ENCODE peak calls at places on chromosomes 1 and 21, in five cellular contexts. H is IMR-90, S is fibroblast of lung, P is H1, E is kidney. D is an unnamed sample. For H3K4me1, the result is how much of the 10 kb centered on the place peaks cover.

GRCh38 chr1:11488966-11489625 is 10.1 kb downstream of the DISP3 start:
- DNase-seq in P (no peak), S (no peak), E (no peak), H (no peak), D (no peak)

GRCh38 chr1:33349081-33349759 is 28.3 kb upstream of the A3GALT2 start:
- DNase-seq in H (no peak), S (peak), P (no peak), E (peak), D (peak)

GRCh38 chr1:171738921-171739320 is 2.9 kb downstream of the VAMP4 start:
- DNase-seq in S (no peak), H (peak), E (no peak), P (no peak), D (no peak)

GRCh38 chr1:119784127-119784781 is 15.5 kb upstream of the HMGCS2 start:
- DNase-seq in P (no peak), E (no peak), S (peak), H (no peak), D (no peak)

GRCh38 chr1:1313500-1314236 is 5.3 kb downstream of the PUSL1 start:
- DNase-seq in P (no peak), E (no peak), S (no peak), H (no peak), D (no peak)

GRCh38 chr1:230212405-230212936 is 145.4 kb downstream of the GALNT2 start:
- DNase-seq in P (no peak), S (no peak), E (no peak), H (no peak), D (no peak)

GRCh38 chr1:115641762-115642167 is at the start of gene VANGL1:
- DNase-seq in H (peak), E (peak), P (no peak), S (peak), D (no peak)

GRCh38 chr1:202210370-202210769 is 16.8 kb downstream of the LGR6 start:
- DNase-seq in S (no peak), P (no peak), E (no peak), H (peak), D (no peak)

GRCh38 chr1:175885247-175885646 is 141.9 kb upstream of the TNR start:
- DNase-seq in E (no peak), S (no peak), H (peak), P (no peak), D (no peak)

GRCh38 chr1:186326009-186326408 is 49.0 kb downstream of the TPR start:
- DNase-seq in P (no peak), S (no peak), E (no peak), H (no peak), D (no peak)

GRCh38 chr21:39366563-39366962 is 17.7 kb upstream of the HMGN1 start:
- DNase-seq in P (no peak), S (no peak), H (no peak), E (no peak), D (no peak)

GRCh38 chr1:196466656-196467055 is 141.6 kb downstream of the KCNT2 start:
- DNase-seq in S (peak), H (peak), E (no peak), P (no peak), D (no peak)
- H3K9ac ChIP-seq in S (no peak), H (no peak), E (no peak), P (no peak), D (no peak)

DNA sequence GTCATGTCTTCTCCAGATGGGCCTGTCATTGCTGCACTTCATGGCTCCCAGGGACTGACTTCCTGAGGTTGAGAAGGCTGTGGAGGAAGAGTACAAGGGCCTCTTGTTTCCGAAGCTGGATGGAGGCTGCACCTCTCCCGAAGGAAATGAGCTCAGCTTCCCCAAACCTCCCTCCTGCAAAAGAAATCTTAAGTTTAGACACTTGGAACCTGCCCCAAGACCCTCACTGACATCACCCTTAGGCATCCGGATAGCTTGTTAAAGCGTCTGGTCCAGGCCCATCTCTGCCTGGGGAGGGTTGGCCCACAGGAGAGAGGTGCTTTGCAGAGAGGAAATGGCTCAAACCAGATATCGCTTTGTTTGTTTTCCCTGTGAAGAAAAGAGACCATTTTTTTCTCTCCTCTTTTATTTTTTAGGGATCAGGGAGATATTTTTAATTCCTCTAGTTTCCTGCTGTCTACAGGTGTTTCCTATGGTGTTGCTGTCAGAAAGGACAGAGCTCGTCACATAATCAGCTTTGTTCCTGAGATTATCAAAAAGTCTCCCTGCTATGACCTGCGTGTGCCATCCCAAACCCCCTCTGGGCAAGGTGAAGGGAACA is 25.0 kb downstream of the RCSD1 start:
- DNase-seq in H (no peak), E (no peak), S (no peak), P (no peak), D (no peak)
- H3K4me1 ChIP-seq in H (under half), E (under half), S (under half), P (under half), D (half or more)

GRCh38 chr1:226702957-226703831 is 35.9 kb downstream of the ITPKB start:
- DNase-seq in P (no peak), H (peak), S (peak), E (peak), D (no peak)

GRCh38 chr1:226702318-226702956 is 36.6 kb downstream of the ITPKB start:
- DNase-seq in P (no peak), E (no peak), S (peak), H (peak), D (no peak)

GRCh38 chr1:226700861-226701260 is 38.2 kb downstream of the ITPKB start:
- DNase-seq in E (no peak), S (no peak), H (no peak), P (no peak), D (no peak)

GRCh38 chr1:226706664-226707063 is 32.4 kb downstream of the ITPKB start:
- DNase-seq in S (no peak), P (no peak), E (no peak), H (no peak), D (no peak)

GRCh38 chr1:226704169-226704921 is 34.7 kb downstream of the ITPKB start:
- DNase-seq in P (no peak), S (no peak), H (no peak), E (no peak), D (no peak)
- H3K4me3 ChIP-seq in P (no peak), S (no peak), H (no peak), E (no peak), D (peak)

GRCh38 chr1:7808253-7808844 is 24.3 kb downstream of the PER3 start:
- DNase-seq in E (no peak), P (no peak), S (peak), H (peak), D (peak)

GRCh38 chr1:7813677-7814373 is 29.7 kb downstream of the PER3 start:
- DNase-seq in S (no peak), E (no peak), H (no peak), P (no peak), D (no peak)

GRCh38 chr1:7809742-7810141 is 25.7 kb downstream of the PER3 start:
- DNase-seq in S (no peak), P (no peak), E (no peak), H (no peak), D (no peak)

GRCh38 chr1:7805460-7805859 is 21.4 kb downstream of the PER3 start:
- DNase-seq in P (no peak), H (no peak), S (no peak), E (no peak), D (no peak)

GRCh38 chr1:7810395-7810794 is 26.3 kb downstream of the PER3 start:
- DNase-seq in E (no peak), S (peak), P (no peak), H (peak), D (no peak)
- H3K9ac ChIP-seq in E (no peak), S (no peak), P (no peak), H (no peak), D (no peak)

GRCh38 chr1:211609120-211610024 is 30.4 kb upstream of the SLC30A1 start:
- DNase-seq in P (no peak), H (peak), E (no peak), S (peak), D (peak)
- H3K4me1 ChIP-seq in P (under half), H (under half), E (under half), S (under half), D (under half)

GRCh38 chr1:222897527-222898190 is 82.8 kb downstream of the DISP1 start:
- DNase-seq in S (peak), E (no peak), P (no peak), H (no peak), D (no peak)
- H3K4me3 ChIP-seq in S (peak), E (peak), P (no peak), H (peak), D (no peak)

GRCh38 chr1:155970531-155971167 is 7.7 kb downstream of the ARHGEF2 start:
- DNase-seq in S (peak), P (no peak), H (peak), E (peak), D (peak)

GRCh38 chr1:155966750-155967149 is 11.6 kb downstream of the ARHGEF2 start:
- DNase-seq in E (no peak), H (no peak), S (no peak), P (no peak), D (no peak)

GRCh38 chr1:155969377-155969791 is 9.0 kb downstream of the ARHGEF2 start:
- DNase-seq in E (no peak), H (no peak), S (no peak), P (no peak), D (no peak)

GRCh38 chr1:155967410-155968400 is 10.6 kb downstream of the ARHGEF2 start:
- DNase-seq in P (no peak), E (peak), S (peak), H (no peak), D (no peak)

GRCh38 chr1:155968670-155969069 is 9.7 kb downstream of the ARHGEF2 start:
- DNase-seq in P (no peak), E (no peak), S (peak), H (peak), D (no peak)
- H3K9ac ChIP-seq in P (no peak), E (no peak), S (no peak), H (peak), D (no peak)

GRCh38 chr21:44903054-44903685 is 17.5 kb downstream of the ITGB2 start:
- DNase-seq in E (peak), S (no peak), P (no peak), H (no peak), D (no peak)
- H3K4me1 ChIP-seq in E (under half), S (under half), P (under half), H (under half), D (under half)

GRCh38 chr1:19978143-19978542 is 1.3 kb downstream of the PLA2G2A start:
- DNase-seq in E (no peak), S (no peak), H (no peak), P (no peak), D (no peak)
- H3K4me3 ChIP-seq in E (no peak), S (no peak), H (no peak), P (no peak), D (no peak)

GRCh38 chr1:42152907-42153597 is at the start of gene GUCA2B:
- DNase-seq in S (no peak), H (no peak), P (no peak), E (no peak), D (no peak)
- H3K9ac ChIP-seq in S (no peak), H (no peak), P (no peak), E (no peak), D (no peak)

D was measured in Karpas-422.